ENCODE peak calls at places on chromosomes 6 and 20, in five cellular contexts. F, R, B, Q and X are unnamed samples.

GRCh38 chr20:59403261-59403961 is 103.0 kb downstream of the EDN3 start:
- DNase-seq in F (peak; percentile 9), R (peak; percentile 63), B (peak; percentile 2), Q (no peak), X (peak; percentile 62)

GRCh38 chr6:12150812-12151432 is 138.8 kb downstream of the HIVEP1 start:
- DNase-seq in F (no peak), R (no peak), B (no peak), Q (no peak), X (peak; percentile 53)

GRCh38 chr20:50113420-50114224 is 672 bp upstream of the UBE2V1 start:
- DNase-seq in F (no peak), R (no peak), B (no peak), Q (no peak), X (no peak)

GRCh38 chr6:26234421-26235239 is 130.4 kb upstream of the BTN3A2 start:
- DNase-seq in F (peak; percentile 86), R (peak; percentile 90), B (peak; percentile 93), Q (peak; percentile 75), X (peak; percentile 90)

GRCh38 chr6:136599324-136600011 is 49.2 kb upstream of the MAP7 start:
- DNase-seq in F (no peak), R (peak; percentile 33), B (no peak), Q (no peak), X (no peak)

GRCh38 chr6:160974304-160974771 is 17.2 kb upstream of the MAP3K4 start:
- DNase-seq in F (peak; percentile 98), R (peak; percentile 70), B (peak; percentile 92), Q (peak; percentile 93), X (peak; percentile 55)

GRCh38 chr6:4180653-4181255 is 45.4 kb upstream of the ECI2 start:
- DNase-seq in F (peak; percentile 53), R (no peak), B (peak; percentile 53), Q (no peak), X (no peak)

GRCh38 chr6:29294499-29294914 is 7.0 kb upstream of the OR14J1 start:
- DNase-seq in F (no peak), R (no peak), B (no peak), Q (no peak), X (no peak)

GRCh38 chr20:43985121-43985520 is 70.5 kb downstream of the TOX2 start:
- DNase-seq in F (no peak), R (no peak), B (no peak), Q (no peak), X (no peak)

GRCh38 chr6:43488667-43489276 is 11.4 kb downstream of the TJAP1 start:
- DNase-seq in F (peak; percentile 59), R (no peak), B (no peak), Q (no peak), X (no peak)

GRCh38 chr20:14332796-14333345 is 4.5 kb downstream of the FLRT3 start:
- DNase-seq in F (no peak), R (peak; percentile 23), B (no peak), Q (no peak), X (no peak)

GRCh38 chr6:30885999-30886896 is 1.9 kb downstream of the DDR1 start:
- DNase-seq in F (peak; percentile 93), R (peak; percentile 86), B (peak; percentile 70), Q (peak; percentile 78), X (peak; percentile 74)

GRCh38 chr6:99589290-99589672 is 17.4 kb upstream of the PRDM13 start:
- DNase-seq in F (peak; percentile 20), R (peak; percentile 43), B (no peak), Q (no peak), X (no peak)

GRCh38 chr6:217048-217659 is 75.1 kb upstream of the DUSP22 start:
- DNase-seq in F (no peak), R (no peak), B (no peak), Q (no peak), X (peak; percentile 33)

GRCh38 chr6:123616942-123617341 is 19.8 kb downstream of the TRDN start:
- DNase-seq in F (no peak), R (no peak), B (no peak), Q (no peak), X (no peak)

GRCh38 chr6:15922510-15923307 is 206.2 kb upstream of the MYLIP start:
- DNase-seq in F (peak; percentile 60), R (peak; percentile 94), B (peak; percentile 97), Q (peak; percentile 53), X (no peak)